ENCODE peak calls at places on chromosome 14, in six cellular contexts. L, K, J, S, Z and H are unnamed samples.

GRCh38 chr14:91078095-91078737 is 17.8 kb upstream of the RPS6KA5 start:
- DNase-seq in L (no peak), K (no peak), J (no peak), S (no peak), Z (no peak), H (no peak)

GRCh38 chr14:58772814-58773620 is 135.3 kb downstream of the DACT1 start:
- DNase-seq in L (peak; percentile 15), K (no peak), J (no peak), S (no peak), Z (no peak), H (no peak)

GRCh38 chr14:39217214-39217879 is 16.4 kb upstream of the MIA2 start:
- DNase-seq in L (no peak), K (no peak), J (no peak), S (no peak), Z (no peak), H (no peak)

GRCh38 chr14:85252011-85252410 is 277.9 kb upstream of the FLRT2 start:
- DNase-seq in L (peak; percentile 65), K (peak; percentile 62), J (peak; percentile 92), S (peak; percentile 80), Z (no peak), H (no peak)

GRCh38 chr14:104226421-104227385 is 88.3 kb downstream of the KIF26A start:
- DNase-seq in L (no peak), K (no peak), J (no peak), S (no peak), Z (no peak), H (no peak)

GRCh38 chr14:100149789-100150611 is 9.4 kb downstream of the DEGS2 start:
- DNase-seq in L (no peak), K (no peak), J (no peak), S (no peak), Z (no peak), H (no peak)

GRCh38 chr14:85566603-85567002 is 36.7 kb downstream of the FLRT2 start:
- DNase-seq in L (peak; percentile 92), K (peak; percentile 87), J (peak; percentile 94), S (peak; percentile 88), Z (peak; percentile 68), H (no peak)

GRCh38 chr14:30482270-30482669 is 76.7 kb upstream of the G2E3 start:
- DNase-seq in L (no peak), K (no peak), J (no peak), S (no peak), Z (no peak), H (no peak)

GRCh38 chr14:35079742-35080141 is 33.7 kb downstream of the FAM177A1 start:
- DNase-seq in L (no peak), K (no peak), J (no peak), S (no peak), Z (no peak), H (no peak)

GRCh38 chr14:96275182-96276112 is 19.4 kb downstream of the BDKRB1 start:
- DNase-seq in L (peak; percentile 90), K (peak; percentile 84), J (peak; percentile 74), S (peak; percentile 79), Z (peak; percentile 60), H (peak; percentile 78)

GRCh38 chr14:101858791-101859537 is 97.5 kb downstream of the PPP2R5C start:
- DNase-seq in L (no peak), K (no peak), J (no peak), S (no peak), Z (no peak), H (no peak)

GRCh38 chr14:76330411-76331327 is 45.3 kb upstream of the ESRRB start:
- DNase-seq in L (no peak), K (no peak), J (no peak), S (no peak), Z (no peak), H (no peak)

GRCh38 chr14:32468955-32469354 is 139.9 kb downstream of the AKAP6 start:
- DNase-seq in L (peak; percentile 72), K (peak; percentile 84), J (peak; percentile 40), S (peak; percentile 82), Z (peak; percentile 59), H (no peak)

GRCh38 chr14:93092606-93093556 is 22.8 kb downstream of the ITPK1 start:
- DNase-seq in L (no peak), K (no peak), J (no peak), S (no peak), Z (no peak), H (no peak)

GRCh38 chr14:70087380-70087697 is 101.4 kb downstream of the SLC8A3 start:
- DNase-seq in L (no peak), K (no peak), J (no peak), S (no peak), Z (no peak), H (no peak)